ENCODE peak calls at places on chromosomes 1 and 21, in eight cellular contexts. O is iPS-NIHi11; E is HS-5; F is HT1080; V is PC-3; Q is choroid plexus epithelial cell; D is activated T-helper 1 cell treated with anti-CD3 and anti-CD28 coated beads, Interleukin-12 subunit alpha, Interleukin-12 subunit beta, Interleukin-2, Interleukin-4 antibody, amounts not matched to agents 30 ng/mL and 10 ng/mL and 1 ng/mL, durations not matched to agents 14 hours and 24 hours and 36 hours; J is amygdala. H is an unnamed sample.
A peak's percentile ranks its signal among the peaks of the same experiment; 100 is the strongest.

GRCh38 chr21:44428281-44428942 is 26.9 kb upstream of the LRRC3 start:
- DNase-seq in J (no peak), Q (no peak), D (peak; percentile 49), V (peak; percentile 93), E (peak; percentile 19), F (no peak), O (peak; percentile 76), H (no peak)

GRCh38 chr1:844472-845026 is 79.2 kb upstream of the SAMD11 start:
- DNase-seq in J (no peak), E (no peak), F (no peak), O (peak; percentile 18), V (no peak), D (no peak), Q (no peak), H (no peak)

GRCh38 chr1:206738370-206739366 is 31.9 kb upstream of the IL19 start:
- DNase-seq in J (no peak), E (no peak), Q (peak; percentile 48), F (no peak), V (peak; percentile 82), O (peak; percentile 64), D (no peak), H (peak; percentile 50)

GRCh38 chr1:21963477-21964217 is 13.2 kb upstream of the CELA3B start:
- DNase-seq in J (peak; percentile 7), E (no peak), F (peak; percentile 66), D (peak; percentile 70), Q (peak; percentile 71), V (peak; percentile 88), O (peak; percentile 84), H (peak; percentile 75)

GRCh38 chr1:26771643-26772321 is 16.0 kb upstream of the PIGV start:
- DNase-seq in D (no peak), E (peak; percentile 98), J (no peak), F (peak; percentile 94), O (peak; percentile 37), Q (peak; percentile 98), V (peak; percentile 82), H (peak; percentile 99)

GRCh38 chr1:19448491-19449439 is 36.6 kb downstream of the CAPZB start:
- DNase-seq in Q (peak; percentile 82), V (peak; percentile 83), O (no peak), J (no peak), E (peak; percentile 92), D (no peak), F (peak; percentile 85), H (peak; percentile 93)

GRCh38 chr1:231927431-231927830 is 300.8 kb downstream of the DISC1 start:
- DNase-seq in Q (no peak), J (no peak), E (no peak), F (no peak), V (no peak), D (no peak), O (no peak), H (no peak)

GRCh38 chr1:14724234-14724633 is 125.7 kb downstream of the KAZN start:
- DNase-seq in D (no peak), J (no peak), Q (peak; percentile 8), E (no peak), O (no peak), F (peak; percentile 5), V (peak; percentile 60), H (no peak)

GRCh38 chr1:14970115-14970798 is 183.3 kb upstream of the TMEM51 start:
- DNase-seq in E (no peak), V (peak; percentile 70), Q (peak; percentile 95), O (peak; percentile 72), F (peak; percentile 84), D (no peak), J (no peak), H (peak; percentile 72)

GRCh38 chr1:108049083-108049819 is 84.3 kb upstream of the VAV3 start:
- DNase-seq in Q (peak; percentile 40), F (peak; percentile 82), J (no peak), V (peak; percentile 67), D (no peak), E (no peak), O (peak; percentile 71), H (peak; percentile 22)

GRCh38 chr1:180444522-180444921 is 57.9 kb downstream of the ACBD6 start:
- DNase-seq in V (no peak), Q (no peak), F (no peak), D (no peak), O (no peak), J (no peak), E (no peak), H (no peak)

GRCh38 chr21:43959231-43960041 is 52.7 kb upstream of the TRAPPC10 start:
- DNase-seq in F (no peak), J (no peak), E (no peak), O (no peak), V (no peak), Q (no peak), D (no peak), H (no peak)

GRCh38 chr1:162857850-162858249 is 3.1 kb downstream of the CCDC190 start:
- DNase-seq in E (no peak), F (peak; percentile 48), D (no peak), O (no peak), Q (peak; percentile 51), V (peak; percentile 84), J (no peak), H (peak; percentile 84)

GRCh38 chr1:43666608-43667007 is 16.7 kb downstream of the KDM4A start:
- DNase-seq in Q (no peak), O (no peak), D (no peak), J (no peak), E (no peak), F (no peak), V (peak; percentile 8), H (no peak)

GRCh38 chr1:233114159-233114558 is 163.7 kb downstream of the NTPCR start:
- DNase-seq in E (no peak), F (peak; percentile 83), D (no peak), J (no peak), Q (peak; percentile 81), O (no peak), V (peak; percentile 68), H (peak; percentile 79)

GRCh38 chr1:110463695-110464094 is 12.7 kb downstream of the PROK1 start:
- DNase-seq in F (no peak), Q (no peak), V (peak; percentile 36), E (no peak), D (no peak), J (no peak), O (no peak), H (no peak)

GRCh38 chr1:98783821-98784220 is 122.3 kb downstream of the SNX7 start:
- DNase-seq in F (no peak), O (no peak), D (no peak), E (no peak), Q (no peak), J (no peak), V (no peak), H (no peak)

GRCh38 chr1:156775799-156776198 is 8.5 kb downstream of the PRCC start:
- DNase-seq in E (no peak), F (peak; percentile 15), O (no peak), D (no peak), V (peak; percentile 46), Q (no peak), J (no peak), H (no peak)

GRCh38 chr1:246091477-246091876 is 415.6 kb downstream of the SMYD3 start:
- DNase-seq in D (no peak), Q (no peak), J (no peak), E (no peak), O (no peak), F (no peak), V (no peak), H (no peak)

GRCh38 chr1:75521658-75522057 is 89.3 kb downstream of the SLC44A5 start:
- DNase-seq in J (no peak), E (no peak), V (no peak), O (no peak), Q (no peak), F (no peak), D (no peak), H (no peak)

GRCh38 chr1:247335871-247336270 is 4.2 kb upstream of the ZNF496 start:
- DNase-seq in D (no peak), E (no peak), F (no peak), J (no peak), Q (peak; percentile 54), V (no peak), O (no peak), H (peak; percentile 57)

GRCh38 chr1:81242103-81242502 is 558.6 kb upstream of the ADGRL2 start:
- DNase-seq in J (no peak), F (no peak), Q (no peak), O (no peak), D (no peak), E (no peak), V (no peak), H (no peak)

GRCh38 chr1:245079021-245079609 is 75.7 kb upstream of the KIF26B start:
- DNase-seq in V (peak; percentile 82), O (no peak), E (peak; percentile 41), F (peak; percentile 44), J (no peak), D (no peak), Q (peak; percentile 88), H (peak; percentile 83)

GRCh38 chr1:51551848-51552296 is 32.8 kb upstream of the EPS15 start:
- DNase-seq in J (no peak), D (no peak), E (no peak), F (no peak), O (no peak), Q (no peak), V (peak; percentile 72), H (no peak)

GRCh38 chr1:118136511-118136937 is 48.5 kb downstream of the SPAG17 start:
- DNase-seq in Q (peak; percentile 76), E (no peak), J (no peak), V (peak; percentile 67), O (no peak), D (peak; percentile 6), F (peak; percentile 62), H (peak; percentile 69)

GRCh38 chr1:202193614-202194327 is at the start of gene LGR6:
- DNase-seq in J (no peak), O (peak; percentile 74), V (no peak), F (no peak), Q (no peak), E (no peak), D (no peak), H (no peak)

GRCh38 chr1:247360116-247360898 is 28.6 kb upstream of the ZNF496 start:
- DNase-seq in V (no peak), O (no peak), Q (peak; percentile 33), E (no peak), D (no peak), J (no peak), F (no peak), H (no peak)

GRCh38 chr1:28553229-28553930 is 495 bp downstream of the TRNAU1AP start:
- DNase-seq in D (peak; percentile 13), Q (peak; percentile 46), E (no peak), V (peak; percentile 58), J (no peak), F (peak; percentile 39), O (peak; percentile 73), H (peak; percentile 40)

GRCh38 chr21:45405271-45405818 is 380 bp downstream of the COL18A1 start:
- DNase-seq in V (peak; percentile 52), E (no peak), F (no peak), D (no peak), O (peak; percentile 63), Q (peak; percentile 39), J (no peak), H (peak; percentile 22)

GRCh38 chr1:151825811-151826660 is 5.6 kb downstream of the RORC start:
- DNase-seq in O (peak; percentile 69), D (no peak), F (no peak), E (no peak), V (no peak), Q (no peak), J (no peak), H (no peak)